ENCODE peak calls at places on chromosomes 1 and 21, in nine cellular contexts. One of them, this sample, is unnamed.

GRCh38 chr1:183735069-183735860 is 69.7 kb upstream of the RGL1 start:
- DNase-seq in activated CD4-positive, CD25-positive, alpha-beta regulatory T cell treated with anti-CD3 and anti-CD28 coated beads, Interleukin-2, amount 50 U/mL, for 72 hours: no peak
- DNase-seq in activated CD8-positive, alpha-beta memory T cell treated with anti-CD3 and anti-CD28 coated beads, Interleukin-2, amount 50 U/mL, for 48 hours: no peak
- DNase-seq in stimulated activated CD4-positive, alpha-beta T cell treated with anti-CD3 and anti-CD28 coated beads, Interleukin-1b, Interleukin-23, amount 100 ng/mL, for 1 hour: no peak
- DNase-seq in iris pigment epithelial cell: peak
- DNase-seq in Calu3: no peak
- DNase-seq in DMS153: no peak
- DNase-seq in central memory CD8-positive, alpha-beta T cell: no peak
- DNase-seq in fibroblast of pulmonary artery: peak
- DNase-seq in this sample: peak

GRCh38 chr1:221230605-221231004 is 351.4 kb downstream of the HLX start:
- DNase-seq in iris pigment epithelial cell: no peak
- DNase-seq in activated CD8-positive, alpha-beta memory T cell treated with anti-CD3 and anti-CD28 coated beads, Interleukin-2, amount 50 U/mL, for 48 hours: no peak
- DNase-seq in fibroblast of pulmonary artery: peak
- DNase-seq in central memory CD8-positive, alpha-beta T cell: no peak
- DNase-seq in Calu3: peak
- DNase-seq in stimulated activated CD4-positive, alpha-beta T cell treated with anti-CD3 and anti-CD28 coated beads, Interleukin-1b, Interleukin-23, amount 100 ng/mL, for 1 hour: no peak
- DNase-seq in activated CD4-positive, CD25-positive, alpha-beta regulatory T cell treated with anti-CD3 and anti-CD28 coated beads, Interleukin-2, amount 50 U/mL, for 72 hours: no peak
- DNase-seq in DMS153: peak
- DNase-seq in this sample: peak

GRCh38 chr21:15730484-15731242 is 881 bp downstream of the USP25 start:
- DNase-seq in Calu3: no peak
- DNase-seq in fibroblast of pulmonary artery: peak
- DNase-seq in stimulated activated CD4-positive, alpha-beta T cell treated with anti-CD3 and anti-CD28 coated beads, Interleukin-1b, Interleukin-23, amount 100 ng/mL, for 1 hour: no peak
- DNase-seq in DMS153: no peak
- DNase-seq in activated CD4-positive, CD25-positive, alpha-beta regulatory T cell treated with anti-CD3 and anti-CD28 coated beads, Interleukin-2, amount 50 U/mL, for 72 hours: no peak
- DNase-seq in iris pigment epithelial cell: no peak
- DNase-seq in central memory CD8-positive, alpha-beta T cell: no peak
- DNase-seq in activated CD8-positive, alpha-beta memory T cell treated with anti-CD3 and anti-CD28 coated beads, Interleukin-2, amount 50 U/mL, for 48 hours: peak
- DNase-seq in this sample: peak

GRCh38 chr1:9317591-9318331 is 25.1 kb downstream of the SPSB1 start:
- DNase-seq in iris pigment epithelial cell: peak
- DNase-seq in central memory CD8-positive, alpha-beta T cell: no peak
- DNase-seq in activated CD4-positive, CD25-positive, alpha-beta regulatory T cell treated with anti-CD3 and anti-CD28 coated beads, Interleukin-2, amount 50 U/mL, for 72 hours: no peak
- DNase-seq in fibroblast of pulmonary artery: peak
- DNase-seq in DMS153: peak
- DNase-seq in Calu3: no peak
- DNase-seq in stimulated activated CD4-positive, alpha-beta T cell treated with anti-CD3 and anti-CD28 coated beads, Interleukin-1b, Interleukin-23, amount 100 ng/mL, for 1 hour: no peak
- DNase-seq in activated CD8-positive, alpha-beta memory T cell treated with anti-CD3 and anti-CD28 coated beads, Interleukin-2, amount 50 U/mL, for 48 hours: no peak
- DNase-seq in this sample: peak

GRCh38 chr1:39450956-39451601 is 40.4 kb upstream of the BMP8A start:
- DNase-seq in activated CD8-positive, alpha-beta memory T cell treated with anti-CD3 and anti-CD28 coated beads, Interleukin-2, amount 50 U/mL, for 48 hours: no peak
- DNase-seq in fibroblast of pulmonary artery: peak
- DNase-seq in DMS153: no peak
- DNase-seq in central memory CD8-positive, alpha-beta T cell: no peak
- DNase-seq in iris pigment epithelial cell: peak
- DNase-seq in Calu3: no peak
- DNase-seq in stimulated activated CD4-positive, alpha-beta T cell treated with anti-CD3 and anti-CD28 coated beads, Interleukin-1b, Interleukin-23, amount 100 ng/mL, for 1 hour: no peak
- DNase-seq in activated CD4-positive, CD25-positive, alpha-beta regulatory T cell treated with anti-CD3 and anti-CD28 coated beads, Interleukin-2, amount 50 U/mL, for 72 hours: no peak
- DNase-seq in this sample: peak

GRCh38 chr1:63466759-63467158 is 56.3 kb downstream of the ITGB3BP start:
- DNase-seq in fibroblast of pulmonary artery: no peak
- DNase-seq in activated CD4-positive, CD25-positive, alpha-beta regulatory T cell treated with anti-CD3 and anti-CD28 coated beads, Interleukin-2, amount 50 U/mL, for 72 hours: no peak
- DNase-seq in central memory CD8-positive, alpha-beta T cell: no peak
- DNase-seq in DMS153: no peak
- DNase-seq in activated CD8-positive, alpha-beta memory T cell treated with anti-CD3 and anti-CD28 coated beads, Interleukin-2, amount 50 U/mL, for 48 hours: no peak
- DNase-seq in stimulated activated CD4-positive, alpha-beta T cell treated with anti-CD3 and anti-CD28 coated beads, Interleukin-1b, Interleukin-23, amount 100 ng/mL, for 1 hour: no peak
- DNase-seq in Calu3: no peak
- DNase-seq in iris pigment epithelial cell: no peak
- DNase-seq in this sample: peak

GRCh38 chr1:47582891-47583608 is 145.2 kb downstream of the FOXD2 start:
- DNase-seq in activated CD8-positive, alpha-beta memory T cell treated with anti-CD3 and anti-CD28 coated beads, Interleukin-2, amount 50 U/mL, for 48 hours: peak
- DNase-seq in fibroblast of pulmonary artery: no peak
- DNase-seq in Calu3: no peak
- DNase-seq in central memory CD8-positive, alpha-beta T cell: no peak
- DNase-seq in iris pigment epithelial cell: peak
- DNase-seq in activated CD4-positive, CD25-positive, alpha-beta regulatory T cell treated with anti-CD3 and anti-CD28 coated beads, Interleukin-2, amount 50 U/mL, for 72 hours: no peak
- DNase-seq in DMS153: no peak
- DNase-seq in stimulated activated CD4-positive, alpha-beta T cell treated with anti-CD3 and anti-CD28 coated beads, Interleukin-1b, Interleukin-23, amount 100 ng/mL, for 1 hour: no peak
- DNase-seq in this sample: peak

GRCh38 chr1:246187834-246188372 is 319.2 kb downstream of the SMYD3 start:
- DNase-seq in activated CD4-positive, CD25-positive, alpha-beta regulatory T cell treated with anti-CD3 and anti-CD28 coated beads, Interleukin-2, amount 50 U/mL, for 72 hours: no peak
- DNase-seq in iris pigment epithelial cell: no peak
- DNase-seq in activated CD8-positive, alpha-beta memory T cell treated with anti-CD3 and anti-CD28 coated beads, Interleukin-2, amount 50 U/mL, for 48 hours: no peak
- DNase-seq in DMS153: no peak
- DNase-seq in stimulated activated CD4-positive, alpha-beta T cell treated with anti-CD3 and anti-CD28 coated beads, Interleukin-1b, Interleukin-23, amount 100 ng/mL, for 1 hour: no peak
- DNase-seq in fibroblast of pulmonary artery: no peak
- DNase-seq in Calu3: no peak
- DNase-seq in central memory CD8-positive, alpha-beta T cell: no peak
- DNase-seq in this sample: no peak

GRCh38 chr21:44925027-44925755 is 4.5 kb upstream of the ITGB2 start:
- DNase-seq in fibroblast of pulmonary artery: peak
- DNase-seq in Calu3: no peak
- DNase-seq in stimulated activated CD4-positive, alpha-beta T cell treated with anti-CD3 and anti-CD28 coated beads, Interleukin-1b, Interleukin-23, amount 100 ng/mL, for 1 hour: no peak
- DNase-seq in central memory CD8-positive, alpha-beta T cell: no peak
- DNase-seq in iris pigment epithelial cell: peak
- DNase-seq in activated CD8-positive, alpha-beta memory T cell treated with anti-CD3 and anti-CD28 coated beads, Interleukin-2, amount 50 U/mL, for 48 hours: no peak
- DNase-seq in activated CD4-positive, CD25-positive, alpha-beta regulatory T cell treated with anti-CD3 and anti-CD28 coated beads, Interleukin-2, amount 50 U/mL, for 72 hours: no peak
- DNase-seq in DMS153: no peak
- DNase-seq in this sample: no peak

GRCh38 chr1:78419309-78419708 is 71.5 kb upstream of the PTGFR start:
- DNase-seq in activated CD4-positive, CD25-positive, alpha-beta regulatory T cell treated with anti-CD3 and anti-CD28 coated beads, Interleukin-2, amount 50 U/mL, for 72 hours: no peak
- DNase-seq in Calu3: no peak
- DNase-seq in iris pigment epithelial cell: peak
- DNase-seq in DMS153: no peak
- DNase-seq in fibroblast of pulmonary artery: no peak
- DNase-seq in stimulated activated CD4-positive, alpha-beta T cell treated with anti-CD3 and anti-CD28 coated beads, Interleukin-1b, Interleukin-23, amount 100 ng/mL, for 1 hour: no peak
- DNase-seq in activated CD8-positive, alpha-beta memory T cell treated with anti-CD3 and anti-CD28 coated beads, Interleukin-2, amount 50 U/mL, for 48 hours: no peak
- DNase-seq in central memory CD8-positive, alpha-beta T cell: no peak
- DNase-seq in this sample: no peak

GRCh38 chr1:101219919-101220695 is 16.7 kb upstream of the S1PR1 start:
- DNase-seq in DMS153: no peak
- DNase-seq in fibroblast of pulmonary artery: peak
- DNase-seq in central memory CD8-positive, alpha-beta T cell: no peak
- DNase-seq in activated CD8-positive, alpha-beta memory T cell treated with anti-CD3 and anti-CD28 coated beads, Interleukin-2, amount 50 U/mL, for 48 hours: no peak
- DNase-seq in Calu3: no peak
- DNase-seq in iris pigment epithelial cell: no peak
- DNase-seq in stimulated activated CD4-positive, alpha-beta T cell treated with anti-CD3 and anti-CD28 coated beads, Interleukin-1b, Interleukin-23, amount 100 ng/mL, for 1 hour: no peak
- DNase-seq in activated CD4-positive, CD25-positive, alpha-beta regulatory T cell treated with anti-CD3 and anti-CD28 coated beads, Interleukin-2, amount 50 U/mL, for 72 hours: no peak
- DNase-seq in this sample: no peak

GRCh38 chr1:235642943-235643371 is 6.6 kb downstream of the GNG4 start:
- DNase-seq in DMS153: no peak
- DNase-seq in iris pigment epithelial cell: no peak
- DNase-seq in activated CD8-positive, alpha-beta memory T cell treated with anti-CD3 and anti-CD28 coated beads, Interleukin-2, amount 50 U/mL, for 48 hours: peak
- DNase-seq in central memory CD8-positive, alpha-beta T cell: no peak
- DNase-seq in stimulated activated CD4-positive, alpha-beta T cell treated with anti-CD3 and anti-CD28 coated beads, Interleukin-1b, Interleukin-23, amount 100 ng/mL, for 1 hour: no peak
- DNase-seq in fibroblast of pulmonary artery: no peak
- DNase-seq in activated CD4-positive, CD25-positive, alpha-beta regulatory T cell treated with anti-CD3 and anti-CD28 coated beads, Interleukin-2, amount 50 U/mL, for 72 hours: no peak
- DNase-seq in Calu3: peak
- DNase-seq in this sample: no peak

GRCh38 chr1:205543351-205544305 is 39.2 kb downstream of the CDK18 start:
- DNase-seq in DMS153: peak
- DNase-seq in stimulated activated CD4-positive, alpha-beta T cell treated with anti-CD3 and anti-CD28 coated beads, Interleukin-1b, Interleukin-23, amount 100 ng/mL, for 1 hour: no peak
- DNase-seq in fibroblast of pulmonary artery: peak
- DNase-seq in Calu3: peak
- DNase-seq in central memory CD8-positive, alpha-beta T cell: no peak
- DNase-seq in activated CD8-positive, alpha-beta memory T cell treated with anti-CD3 and anti-CD28 coated beads, Interleukin-2, amount 50 U/mL, for 48 hours: peak
- DNase-seq in iris pigment epithelial cell: peak
- DNase-seq in activated CD4-positive, CD25-positive, alpha-beta regulatory T cell treated with anti-CD3 and anti-CD28 coated beads, Interleukin-2, amount 50 U/mL, for 72 hours: peak
- DNase-seq in this sample: peak

GRCh38 chr1:28087614-28088167 is 719 bp downstream of the EYA3 start:
- DNase-seq in Calu3: no peak
- DNase-seq in stimulated activated CD4-positive, alpha-beta T cell treated with anti-CD3 and anti-CD28 coated beads, Interleukin-1b, Interleukin-23, amount 100 ng/mL, for 1 hour: no peak
- DNase-seq in central memory CD8-positive, alpha-beta T cell: no peak
- DNase-seq in fibroblast of pulmonary artery: peak
- DNase-seq in DMS153: no peak
- DNase-seq in activated CD4-positive, CD25-positive, alpha-beta regulatory T cell treated with anti-CD3 and anti-CD28 coated beads, Interleukin-2, amount 50 U/mL, for 72 hours: no peak
- DNase-seq in iris pigment epithelial cell: peak
- DNase-seq in activated CD8-positive, alpha-beta memory T cell treated with anti-CD3 and anti-CD28 coated beads, Interleukin-2, amount 50 U/mL, for 48 hours: no peak
- DNase-seq in this sample: no peak

GRCh38 chr1:109535481-109535880 is 4.2 kb upstream of the GPR61 start:
- DNase-seq in activated CD8-positive, alpha-beta memory T cell treated with anti-CD3 and anti-CD28 coated beads, Interleukin-2, amount 50 U/mL, for 48 hours: no peak
- DNase-seq in central memory CD8-positive, alpha-beta T cell: no peak
- DNase-seq in stimulated activated CD4-positive, alpha-beta T cell treated with anti-CD3 and anti-CD28 coated beads, Interleukin-1b, Interleukin-23, amount 100 ng/mL, for 1 hour: no peak
- DNase-seq in iris pigment epithelial cell: no peak
- DNase-seq in DMS153: no peak
- DNase-seq in activated CD4-positive, CD25-positive, alpha-beta regulatory T cell treated with anti-CD3 and anti-CD28 coated beads, Interleukin-2, amount 50 U/mL, for 72 hours: no peak
- DNase-seq in Calu3: no peak
- DNase-seq in fibroblast of pulmonary artery: no peak
- DNase-seq in this sample: no peak

GRCh38 chr21:42524341-42525227 is 10.9 kb downstream of the SLC37A1 start:
- DNase-seq in stimulated activated CD4-positive, alpha-beta T cell treated with anti-CD3 and anti-CD28 coated beads, Interleukin-1b, Interleukin-23, amount 100 ng/mL, for 1 hour: no peak
- DNase-seq in activated CD4-positive, CD25-positive, alpha-beta regulatory T cell treated with anti-CD3 and anti-CD28 coated beads, Interleukin-2, amount 50 U/mL, for 72 hours: no peak
- DNase-seq in activated CD8-positive, alpha-beta memory T cell treated with anti-CD3 and anti-CD28 coated beads, Interleukin-2, amount 50 U/mL, for 48 hours: no peak
- DNase-seq in fibroblast of pulmonary artery: peak
- DNase-seq in Calu3: peak
- DNase-seq in central memory CD8-positive, alpha-beta T cell: no peak
- DNase-seq in DMS153: peak
- DNase-seq in iris pigment epithelial cell: peak
- DNase-seq in this sample: no peak

GRCh38 chr1:7554343-7555270 is 216.5 kb upstream of the VAMP3 start:
- DNase-seq in DMS153: no peak
- DNase-seq in stimulated activated CD4-positive, alpha-beta T cell treated with anti-CD3 and anti-CD28 coated beads, Interleukin-1b, Interleukin-23, amount 100 ng/mL, for 1 hour: no peak
- DNase-seq in central memory CD8-positive, alpha-beta T cell: no peak
- DNase-seq in Calu3: no peak
- DNase-seq in iris pigment epithelial cell: no peak
- DNase-seq in activated CD8-positive, alpha-beta memory T cell treated with anti-CD3 and anti-CD28 coated beads, Interleukin-2, amount 50 U/mL, for 48 hours: no peak
- DNase-seq in fibroblast of pulmonary artery: peak
- DNase-seq in activated CD4-positive, CD25-positive, alpha-beta regulatory T cell treated with anti-CD3 and anti-CD28 coated beads, Interleukin-2, amount 50 U/mL, for 72 hours: no peak
- DNase-seq in this sample: no peak

GRCh38 chr1:86594284-86594683 is 47.4 kb downstream of the CLCA4 start:
- DNase-seq in activated CD4-positive, CD25-positive, alpha-beta regulatory T cell treated with anti-CD3 and anti-CD28 coated beads, Interleukin-2, amount 50 U/mL, for 72 hours: no peak
- DNase-seq in DMS153: no peak
- DNase-seq in iris pigment epithelial cell: no peak
- DNase-seq in stimulated activated CD4-positive, alpha-beta T cell treated with anti-CD3 and anti-CD28 coated beads, Interleukin-1b, Interleukin-23, amount 100 ng/mL, for 1 hour: no peak
- DNase-seq in fibroblast of pulmonary artery: no peak
- DNase-seq in activated CD8-positive, alpha-beta memory T cell treated with anti-CD3 and anti-CD28 coated beads, Interleukin-2, amount 50 U/mL, for 48 hours: no peak
- DNase-seq in central memory CD8-positive, alpha-beta T cell: no peak
- DNase-seq in Calu3: no peak
- DNase-seq in this sample: no peak

GRCh38 chr1:217889401-217889800 is 258.3 kb downstream of the SPATA17 start:
- DNase-seq in activated CD4-positive, CD25-positive, alpha-beta regulatory T cell treated with anti-CD3 and anti-CD28 coated beads, Interleukin-2, amount 50 U/mL, for 72 hours: no peak
- DNase-seq in activated CD8-positive, alpha-beta memory T cell treated with anti-CD3 and anti-CD28 coated beads, Interleukin-2, amount 50 U/mL, for 48 hours: no peak
- DNase-seq in DMS153: no peak
- DNase-seq in Calu3: peak
- DNase-seq in central memory CD8-positive, alpha-beta T cell: no peak
- DNase-seq in fibroblast of pulmonary artery: no peak
- DNase-seq in stimulated activated CD4-positive, alpha-beta T cell treated with anti-CD3 and anti-CD28 coated beads, Interleukin-1b, Interleukin-23, amount 100 ng/mL, for 1 hour: no peak
- DNase-seq in iris pigment epithelial cell: peak
- DNase-seq in this sample: no peak

GRCh38 chr1:89273324-89273778 is 691 bp upstream of the GBP5 start:
- DNase-seq in central memory CD8-positive, alpha-beta T cell: no peak
- DNase-seq in activated CD8-positive, alpha-beta memory T cell treated with anti-CD3 and anti-CD28 coated beads, Interleukin-2, amount 50 U/mL, for 48 hours: no peak
- DNase-seq in Calu3: no peak
- DNase-seq in iris pigment epithelial cell: no peak
- DNase-seq in activated CD4-positive, CD25-positive, alpha-beta regulatory T cell treated with anti-CD3 and anti-CD28 coated beads, Interleukin-2, amount 50 U/mL, for 72 hours: peak
- DNase-seq in stimulated activated CD4-positive, alpha-beta T cell treated with anti-CD3 and anti-CD28 coated beads, Interleukin-1b, Interleukin-23, amount 100 ng/mL, for 1 hour: no peak
- DNase-seq in fibroblast of pulmonary artery: no peak
- DNase-seq in DMS153: no peak
- DNase-seq in this sample: no peak

GRCh38 chr1:91874167-91874566 is 11.8 kb downstream of the TGFBR3 start:
- DNase-seq in iris pigment epithelial cell: no peak
- DNase-seq in activated CD4-positive, CD25-positive, alpha-beta regulatory T cell treated with anti-CD3 and anti-CD28 coated beads, Interleukin-2, amount 50 U/mL, for 72 hours: no peak
- DNase-seq in DMS153: no peak
- DNase-seq in activated CD8-positive, alpha-beta memory T cell treated with anti-CD3 and anti-CD28 coated beads, Interleukin-2, amount 50 U/mL, for 48 hours: no peak
- DNase-seq in Calu3: no peak
- DNase-seq in stimulated activated CD4-positive, alpha-beta T cell treated with anti-CD3 and anti-CD28 coated beads, Interleukin-1b, Interleukin-23, amount 100 ng/mL, for 1 hour: no peak
- DNase-seq in fibroblast of pulmonary artery: no peak
- DNase-seq in central memory CD8-positive, alpha-beta T cell: no peak
- DNase-seq in this sample: no peak

GRCh38 chr21:15967661-15968060 is 237.9 kb downstream of the USP25 start:
- DNase-seq in central memory CD8-positive, alpha-beta T cell: no peak
- DNase-seq in fibroblast of pulmonary artery: no peak
- DNase-seq in activated CD8-positive, alpha-beta memory T cell treated with anti-CD3 and anti-CD28 coated beads, Interleukin-2, amount 50 U/mL, for 48 hours: no peak
- DNase-seq in stimulated activated CD4-positive, alpha-beta T cell treated with anti-CD3 and anti-CD28 coated beads, Interleukin-1b, Interleukin-23, amount 100 ng/mL, for 1 hour: no peak
- DNase-seq in activated CD4-positive, CD25-positive, alpha-beta regulatory T cell treated with anti-CD3 and anti-CD28 coated beads, Interleukin-2, amount 50 U/mL, for 72 hours: no peak
- DNase-seq in DMS153: no peak
- DNase-seq in Calu3: no peak
- DNase-seq in iris pigment epithelial cell: peak
- DNase-seq in this sample: peak